ENCODE peak calls at places on chromosome 13, in six cellular contexts. D is bronchial epithelial cell; W is stimulated activated CD8-positive, alpha-beta memory T cell treated with anti-CD3 and anti-CD28 coated beads, Interleukin-15, amount 100 ng/mL, for 48 hours; Z is vagina; B is fibroblast of lung; S is NCI-H187 treated with DMSO at 0.1 percent for 48 hours. T is an unnamed sample.
A peak's percentile ranks its signal among the peaks of the same experiment; 100 is the strongest.

GRCh38 chr13:28705734-28706133 is 13.0 kb downstream of the SLC46A3 start:
- DNase-seq in D (no peak), W (no peak), Z (no peak), B (peak; percentile 33), S (no peak), T (no peak)

GRCh38 chr13:99894835-99895427 is 76.6 kb downstream of the ZIC5 start:
- DNase-seq in D (no peak), W (no peak), Z (no peak), B (peak; percentile 11), S (no peak), T (no peak)

GRCh38 chr13:50529154-50529882 is 314.2 kb downstream of the DLEU7 start:
- DNase-seq in D (peak; percentile 83), W (no peak), Z (no peak), B (peak; percentile 93), S (peak; percentile 38), T (peak; percentile 89)

GRCh38 chr13:43307921-43308433 is 284.6 kb downstream of the DNAJC15 start:
- DNase-seq in D (peak; percentile 86), W (no peak), Z (no peak), B (peak; percentile 86), S (peak; percentile 88), T (peak; percentile 94)

GRCh38 chr13:113935081-113935511 is 38.8 kb downstream of the C13orf46 start:
- DNase-seq in D (no peak), W (no peak), Z (no peak), B (no peak), S (no peak), T (no peak)

GRCh38 chr13:48985751-48986150 is 10.0 kb downstream of the FNDC3A start:
- DNase-seq in D (no peak), W (no peak), Z (no peak), B (no peak), S (no peak), T (no peak)

GRCh38 chr13:44664308-44664707 is 88.2 kb upstream of the TSC22D1 start:
- DNase-seq in D (no peak), W (no peak), Z (no peak), B (no peak), S (no peak), T (no peak)

GRCh38 chr13:59950201-59950730 is 213.5 kb downstream of the DIAPH3 start:
- DNase-seq in D (no peak), W (no peak), Z (no peak), B (peak; percentile 13), S (no peak), T (no peak)

GRCh38 chr13:79995334-79995733 is 345.6 kb downstream of the SPRY2 start:
- DNase-seq in D (peak; percentile 97), W (no peak), Z (no peak), B (peak; percentile 29), S (no peak), T (peak; percentile 95)

T was measured in epithelial cell of esophagus.